ENCODE peak calls at places on chromosomes 4 and X, in five cellular contexts. T is kidney epithelial cell, C is SK-N-MC, Y is AG04450, H is endothelial cell of umbilical vein. P is an unnamed sample.

GRCh38 chrX:31397119-31397518 is 325.3 kb upstream of the FTHL17 start:
- DNase-seq in C (no peak), Y (no peak), H (no peak), T (no peak), P (peak; percentile 29)

GRCh38 chr4:118773082-118773792 is 62.7 kb downstream of the SEC24D start:
- DNase-seq in T (no peak), C (no peak), Y (no peak), H (peak; percentile 40), P (no peak)

GRCh38 chrX:147376601-147377387 is 534.9 kb upstream of the FMR1 start:
- DNase-seq in T (no peak), H (no peak), C (no peak), Y (no peak), P (no peak)

GRCh38 chrX:23661671-23662070 is 5.6 kb upstream of the PRDX4 start:
- DNase-seq in T (no peak), C (no peak), H (no peak), Y (peak; percentile 8), P (no peak)

GRCh38 chr4:101020956-101021355 is 326.4 kb downstream of the PPP3CA start:
- DNase-seq in H (peak; percentile 94), Y (peak; percentile 18), T (no peak), C (no peak), P (peak; percentile 66)

GRCh38 chr4:130359537-130359936 is 1263.6 kb downstream of the C4orf33 start:
- DNase-seq in C (peak; percentile 20), T (no peak), H (peak; percentile 48), Y (no peak), P (no peak)

GRCh38 chrX:20974326-20974725 is 399.9 kb upstream of the CNKSR2 start:
- DNase-seq in Y (no peak), H (no peak), C (no peak), T (no peak), P (peak; percentile 38)

GRCh38 chr4:169254546-169254983 is 16.2 kb downstream of the SH3RF1 start:
- DNase-seq in H (peak; percentile 89), C (no peak), T (peak; percentile 47), Y (peak; percentile 53), P (peak; percentile 45)

GRCh38 chr4:52824603-52825310 is 37.4 kb upstream of the RASL11B start:
- DNase-seq in H (no peak), T (peak; percentile 71), C (no peak), Y (peak; percentile 92), P (no peak)

GRCh38 chr4:105291920-105292319 is 145.2 kb downstream of the TET2 start:
- DNase-seq in H (no peak), T (no peak), Y (no peak), C (no peak), P (no peak)

GRCh38 chr4:2365054-2365912 is 53.2 kb downstream of the ZFYVE28 start:
- DNase-seq in H (no peak), C (no peak), Y (no peak), T (no peak), P (no peak)
- H3K4me3 ChIP-seq in H (no peak overlapping the region), C (no peak overlapping the region), Y (peak overlapping the region; percentile 64), T (peak overlapping the region; percentile 45), P (peak overlapping the region; percentile 58)

GRCh38 chr4:38177035-38177791 is 217.0 kb downstream of the PTTG2 start:
- DNase-seq in C (no peak), H (peak; percentile 48), Y (no peak), T (no peak), P (no peak)
- H3K4me3 ChIP-seq in C (no peak overlapping the region), H (no peak overlapping the region), Y (no peak overlapping the region), T (no peak overlapping the region), P (no peak overlapping the region)

DNA sequence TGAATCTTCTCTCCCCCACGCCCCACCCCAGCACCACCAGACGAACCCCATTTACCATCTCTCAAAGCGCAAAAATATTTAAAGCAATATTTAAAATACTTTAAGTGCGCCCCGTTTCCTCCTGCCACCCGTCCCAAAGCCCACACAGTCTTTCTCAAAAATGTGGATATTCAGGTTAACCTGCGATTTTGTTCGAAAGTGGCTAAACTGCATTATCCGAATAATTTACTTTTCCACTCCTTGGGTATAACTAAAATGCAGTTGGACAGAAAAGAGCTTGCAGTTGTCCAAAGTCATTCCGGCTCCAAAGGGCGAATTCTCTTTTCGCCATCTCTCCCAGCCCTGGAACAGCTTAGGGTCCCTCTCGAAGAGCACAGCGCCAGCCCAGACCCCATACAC is 662 bp downstream of the SMIM43 start:
- DNase-seq in Y (no peak), T (no peak), H (peak; percentile 15), C (no peak), P (no peak)
- H3K4me3 ChIP-seq in Y (peak overlapping the region; percentile 69), T (peak overlapping the region; percentile 44), H (no peak overlapping the region), C (peak overlapping the region; percentile 70), P (peak overlapping the region; percentile 53)

GRCh38 chrX:122945328-122945727 is 238.8 kb upstream of the GRIA3 start:
- DNase-seq in Y (no peak), C (no peak), H (no peak), T (no peak), P (no peak)
- H3K4me3 ChIP-seq in Y (no peak overlapping the region), C (no peak overlapping the region), H (no peak overlapping the region), T (no peak overlapping the region), P (no peak overlapping the region)

GRCh38 chrX:152899111-152899873 is 1.4 kb downstream of the ZNF185 start:
- DNase-seq in C (no peak), Y (no peak), T (no peak), H (no peak), P (no peak)

GRCh38 chrX:152896450-152896849 is 1.4 kb upstream of the ZNF185 start:
- DNase-seq in Y (no peak), H (peak; percentile 44), C (no peak), T (no peak), P (no peak)

GRCh38 chrX:152898442-152898841 is 575 bp downstream of the ZNF185 start:
- DNase-seq in Y (no peak), H (no peak), T (no peak), C (no peak), P (no peak)

GRCh38 chrX:152895724-152896420 is 2.0 kb upstream of the ZNF185 start:
- DNase-seq in Y (no peak), H (peak; percentile 1), T (no peak), C (no peak), P (peak; percentile 77)

DNA sequence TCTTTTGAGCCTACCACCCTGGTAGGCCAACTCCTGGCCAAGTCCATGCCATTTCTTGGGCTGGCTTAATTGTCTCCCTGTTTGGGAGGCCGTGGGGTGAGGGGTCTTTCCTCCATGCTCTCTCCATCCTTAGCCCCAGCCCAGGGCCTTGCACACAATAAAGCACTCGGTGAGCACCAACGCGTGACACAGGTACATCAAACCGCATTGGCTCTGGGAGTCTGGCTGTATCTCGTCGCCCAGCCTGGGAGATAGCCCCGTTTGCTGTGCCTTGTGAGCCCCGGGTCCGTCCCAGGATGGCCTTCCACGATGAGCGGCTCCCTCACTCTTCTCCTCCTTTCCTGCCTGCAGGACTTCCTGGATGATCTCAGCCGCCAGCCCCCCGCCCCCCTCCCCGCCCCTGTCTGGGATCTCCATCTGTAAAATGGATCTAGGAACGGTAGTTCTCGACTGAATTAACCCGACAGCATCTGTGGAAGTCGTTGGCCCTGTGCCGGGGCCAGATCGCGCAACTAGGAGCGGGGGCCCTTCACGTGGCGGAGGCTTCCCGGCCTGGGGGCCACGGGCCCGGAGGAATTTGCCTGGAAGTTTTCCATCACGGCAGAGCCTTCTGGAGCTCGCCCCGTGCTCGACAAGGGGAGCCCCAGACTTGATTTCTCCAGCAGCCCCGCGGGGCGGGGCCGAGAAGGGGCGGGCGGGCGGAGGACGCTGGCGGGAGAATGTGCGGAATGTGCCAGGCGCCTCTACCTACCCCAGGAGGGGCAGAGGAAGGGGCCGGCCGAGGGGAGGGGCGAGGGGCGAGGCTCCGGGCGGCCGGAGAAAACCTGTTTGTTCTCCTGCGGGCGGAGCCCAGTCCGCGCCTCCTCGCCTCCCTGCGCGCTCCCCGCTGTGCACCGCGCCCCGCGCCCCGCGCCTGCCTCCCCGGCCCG is at the start of gene ZNF185:
- DNase-seq in T (no peak), H (peak; percentile 54), C (no peak), Y (no peak), P (no peak)
- H3K4me3 ChIP-seq in T (peak within 1 kb of the TSS; percentile 47), H (peak within 1 kb of the TSS; percentile 31), C (no peak within 1 kb of the TSS), Y (peak within 1 kb of the TSS; percentile 42), P (peak within 1 kb of the TSS; percentile 57)

DNA sequence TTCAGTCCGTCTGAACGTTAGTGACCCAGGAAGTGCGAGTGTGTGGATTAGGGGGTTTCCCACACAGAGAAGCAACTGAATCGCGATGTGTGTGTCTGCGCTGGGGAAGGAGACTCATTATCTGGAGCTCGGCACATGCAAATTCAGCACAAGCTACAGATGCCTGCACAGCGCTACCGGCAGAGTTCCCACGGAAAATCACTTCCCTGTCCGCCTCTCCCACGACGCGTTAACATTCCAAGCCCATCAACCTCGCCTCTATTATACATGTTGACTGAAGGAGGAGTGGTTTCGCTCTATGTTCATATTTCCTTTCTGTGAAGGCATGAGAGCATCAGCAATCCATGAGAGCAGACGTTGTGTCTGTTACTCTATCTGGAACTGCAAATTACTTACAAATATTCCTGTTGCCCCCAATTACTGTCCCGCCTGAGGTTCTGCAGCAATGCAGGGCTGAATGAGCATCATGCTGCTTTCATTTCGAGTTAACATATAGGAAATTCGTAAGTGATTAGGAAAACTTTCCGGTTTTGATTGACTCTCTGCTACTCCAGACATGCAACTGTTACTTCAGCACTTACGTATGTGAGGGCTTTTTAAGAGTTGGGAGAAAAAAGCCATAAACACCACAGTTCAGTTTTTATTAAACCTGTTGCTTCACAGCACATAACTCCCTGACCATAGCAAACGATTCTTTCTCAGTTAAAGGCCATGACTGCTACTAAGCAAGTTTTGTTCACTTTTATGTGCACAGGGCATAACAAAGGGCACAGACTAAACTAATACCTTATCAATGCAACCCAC is 15.0 kb upstream of the MTNR1A start:
- DNase-seq in T (peak; percentile 75), H (no peak), Y (peak; percentile 36), C (no peak), P (no peak)
- H3K4me3 ChIP-seq in T (peak overlapping the region; percentile 2), H (no peak overlapping the region), Y (peak overlapping the region; percentile 28), C (no peak overlapping the region), P (no peak overlapping the region)

DNA sequence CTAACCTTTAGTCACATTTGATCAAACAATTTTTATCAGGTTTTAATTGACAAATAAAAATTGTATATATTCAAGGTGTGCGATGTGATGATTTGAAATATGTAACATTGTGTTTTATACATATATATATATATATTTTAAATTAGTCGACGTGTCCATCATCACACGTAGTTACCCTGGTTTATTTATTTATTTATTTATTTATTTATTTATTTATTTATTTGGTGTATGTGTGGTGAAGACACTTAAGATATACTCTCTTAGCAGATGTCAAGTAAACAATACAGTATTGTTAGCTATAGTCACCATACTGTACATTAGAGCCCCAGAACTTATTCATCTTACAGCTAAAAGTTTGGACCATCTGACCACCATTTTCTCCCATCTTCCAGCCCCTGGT is 224.9 kb upstream of the HHIP start:
- DNase-seq in T (no peak), Y (no peak), H (no peak), C (no peak), P (no peak)
- H3K4me3 ChIP-seq in T (no peak overlapping the region), Y (no peak overlapping the region), H (no peak overlapping the region), C (no peak overlapping the region), P (no peak overlapping the region)